ENCODE peak calls at places on chromosomes 5 and 9, in four cellular contexts. B is SK-N-SH, G is cardiac muscle cell, Y is neuronal stem cell. K is an unnamed sample.

GRCh38 chr5:1001406-1002270 is 7.0 kb upstream of the NKD2 start:
- DNase-seq in B (no peak), G (no peak), Y (no peak), K (peak)

GRCh38 chr5:160469156-160470144 is 47.8 kb downstream of the PTTG1 start:
- DNase-seq in B (no peak), G (no peak), Y (no peak), K (no peak)

GRCh38 chr5:33261747-33262146 is 179.0 kb upstream of the TARS1 start:
- DNase-seq in B (no peak), G (no peak), Y (no peak), K (no peak)

GRCh38 chr9:87516222-87516930 is 18.7 kb downstream of the DAPK1 start:
- DNase-seq in B (no peak), G (no peak), Y (no peak), K (peak)

GRCh38 chr5:140883927-140884697 is 2.2 kb downstream of the PCDHA13 start:
- DNase-seq in B (peak), G (no peak), Y (no peak), K (peak)

GRCh38 chr9:21830589-21830988 is 28.2 kb downstream of the MTAP start:
- DNase-seq in B (no peak), G (no peak), Y (no peak), K (no peak)

GRCh38 chr5:180052211-180052818 is 19.2 kb downstream of the RNF130 start:
- DNase-seq in B (no peak), G (no peak), Y (no peak), K (no peak)

GRCh38 chr9:122228906-122229837 is at the start of gene LHX6:
- DNase-seq in B (peak), G (no peak), Y (no peak), K (no peak)

GRCh38 chr5:159547466-159548195 is 217.3 kb upstream of the IL12B start:
- DNase-seq in B (no peak), G (no peak), Y (no peak), K (no peak)

GRCh38 chr9:133370680-133371079 is 5.2 kb downstream of the SURF4 start:
- DNase-seq in B (no peak), G (no peak), Y (no peak), K (no peak)

GRCh38 chr9:26210338-26210851 is 532.2 kb upstream of the TUSC1 start:
- DNase-seq in B (no peak), G (no peak), Y (no peak), K (no peak)

GRCh38 chr9:708182-708555 is 133.3 kb upstream of the DMRT1 start:
- DNase-seq in B (no peak), G (peak), Y (no peak), K (no peak)

GRCh38 chr9:12930906-12931305 is 156.1 kb downstream of the LURAP1L start:
- DNase-seq in B (peak), G (no peak), Y (no peak), K (no peak)

GRCh38 chr5:173396311-173396993 is 68.2 kb upstream of the STC2 start:
- DNase-seq in B (peak), G (peak), Y (no peak), K (no peak)

GRCh38 chr5:179772355-179772754 is 21.4 kb upstream of the LTC4S start:
- DNase-seq in B (no peak), G (no peak), Y (no peak), K (no peak)

GRCh38 chr5:28750236-28750635 is 1711.8 kb upstream of the CDH9 start:
- DNase-seq in B (no peak), G (no peak), Y (no peak), K (no peak)

GRCh38 chr5:53730938-53731337 is 170.5 kb downstream of the NDUFS4 start:
- DNase-seq in B (no peak), G (no peak), Y (no peak), K (no peak)

GRCh38 chr9:69857828-69858227 is 37.2 kb downstream of the CFAP95 start:
- DNase-seq in B (no peak), G (no peak), Y (no peak), K (no peak)

GRCh38 chr9:133371261-133371711 is 4.6 kb downstream of the SURF4 start:
- DNase-seq in B (no peak), G (no peak), Y (no peak), K (peak)

GRCh38 chr9:132125944-132126720 is 35.7 kb upstream of the NTNG2 start:
- DNase-seq in B (no peak), G (no peak), Y (no peak), K (no peak)

GRCh38 chr9:87551692-87552303 is 54.1 kb downstream of the DAPK1 start:
- DNase-seq in B (no peak), G (peak), Y (no peak), K (no peak)

GRCh38 chr5:82911902-82912301 is 165.3 kb downstream of the TMEM167A start:
- DNase-seq in B (no peak), G (no peak), Y (no peak), K (no peak)

GRCh38 chr5:149170292-149170691 is 29.0 kb downstream of the ABLIM3 start:
- DNase-seq in B (no peak), G (no peak), Y (no peak), K (no peak)

GRCh38 chr5:149175346-149176113 is 34.2 kb downstream of the ABLIM3 start:
- DNase-seq in B (no peak), G (no peak), Y (no peak), K (peak)

GRCh38 chr5:149172709-149173505 is 31.6 kb downstream of the ABLIM3 start:
- DNase-seq in B (no peak), G (no peak), Y (no peak), K (no peak)

GRCh38 chr5:149174847-149175234 is 33.5 kb downstream of the ABLIM3 start:
- DNase-seq in B (no peak), G (no peak), Y (no peak), K (no peak)

DNA sequence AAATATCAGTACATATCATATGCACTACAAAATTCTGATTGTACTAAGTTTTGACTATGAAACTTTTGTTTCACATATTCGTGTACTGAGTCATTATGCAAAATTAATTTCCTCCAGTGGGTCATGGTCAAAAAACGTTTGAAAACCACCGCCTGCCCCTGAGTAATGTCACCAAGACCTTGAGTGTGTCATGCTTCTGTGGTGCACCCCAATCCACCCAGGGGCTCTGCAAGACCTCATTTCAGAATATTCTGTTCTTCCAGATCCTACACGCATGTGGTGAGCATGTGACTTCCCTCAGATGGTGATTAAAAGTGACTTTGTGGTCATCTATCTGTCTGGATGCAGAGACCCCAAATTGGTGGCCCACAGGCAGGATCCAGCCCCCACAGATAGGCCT is 31.0 kb downstream of the ABLIM3 start:
- DNase-seq in B (no peak), G (no peak), Y (no peak), K (no peak)
- H3K27ac ChIP-seq in B (no peak), G (no peak), Y (no peak), K (no peak)

GRCh38 chr5:84085387-84086041 is 299.2 kb downstream of the EDIL3 start:
- DNase-seq in B (no peak), G (no peak), Y (no peak), K (no peak)

GRCh38 chr5:84086517-84086916 is 298.2 kb downstream of the EDIL3 start:
- DNase-seq in B (no peak), G (no peak), Y (no peak), K (no peak)

DNA sequence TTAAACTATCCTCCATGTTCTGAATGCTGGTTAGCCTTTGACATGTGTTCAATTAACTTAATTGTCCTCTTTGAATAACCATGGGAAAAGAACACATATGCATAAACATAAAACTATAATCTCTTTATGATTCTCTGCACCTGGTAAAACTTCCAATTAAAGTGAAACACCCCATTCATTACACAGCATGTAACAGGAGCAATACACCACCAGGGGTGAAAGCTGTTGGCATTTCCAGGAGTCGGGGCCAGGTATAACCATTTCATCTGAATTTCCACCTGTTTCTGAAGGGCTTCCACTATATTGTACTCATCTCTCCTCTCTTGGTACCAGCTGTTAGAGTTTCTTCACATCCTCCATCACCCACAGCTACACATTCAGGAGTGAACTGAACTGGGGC is 303.8 kb downstream of the EDIL3 start:
- DNase-seq in B (no peak), G (no peak), Y (no peak), K (no peak)
- H3K27ac ChIP-seq in B (no peak), G (no peak), Y (no peak), K (no peak)

GRCh38 chr5:10681605-10682428 is 79.2 kb downstream of the DAP start:
- DNase-seq in B (no peak), G (no peak), Y (no peak), K (no peak)

GRCh38 chr5:10678236-10678635 is 82.8 kb downstream of the DAP start:
- DNase-seq in B (no peak), G (no peak), Y (no peak), K (no peak)

GRCh38 chr5:10680876-10681481 is 80.1 kb downstream of the DAP start:
- DNase-seq in B (no peak), G (no peak), Y (no peak), K (no peak)

GRCh38 chr5:10677533-10677932 is 83.5 kb downstream of the DAP start:
- DNase-seq in B (no peak), G (no peak), Y (no peak), K (no peak)

DNA sequence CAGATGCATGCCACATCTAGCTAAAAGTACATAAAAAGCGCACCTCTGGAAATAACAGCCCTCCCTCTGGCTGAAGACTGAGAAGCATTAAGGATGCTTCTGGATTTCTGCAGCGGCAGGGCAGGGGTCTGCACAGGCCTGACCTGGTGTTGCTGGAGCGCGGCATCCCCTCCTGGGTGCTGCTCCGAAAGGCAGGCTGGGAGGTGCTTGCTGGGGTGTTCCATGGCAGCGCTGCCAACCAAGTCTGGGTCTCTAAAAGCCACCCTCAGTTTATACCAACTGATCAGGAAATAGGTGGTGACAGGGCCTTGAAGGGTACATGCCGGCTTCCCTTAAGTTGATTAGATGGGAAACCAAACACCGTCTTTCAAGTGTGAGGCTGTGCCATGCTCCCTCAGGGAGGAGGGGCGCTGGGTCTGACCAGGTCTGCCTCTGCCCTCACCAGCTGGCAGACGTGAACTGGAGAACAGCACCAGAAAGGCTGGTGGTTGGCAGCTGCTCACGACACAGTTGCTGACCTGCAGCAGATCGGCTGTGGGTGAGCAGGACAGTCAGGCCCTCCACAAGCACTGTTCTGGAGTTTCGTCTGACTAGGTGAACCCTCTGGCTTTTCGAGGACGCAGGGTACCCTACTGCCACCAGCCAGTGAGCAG is 81.6 kb downstream of the DAP start:
- DNase-seq in B (no peak), G (no peak), Y (no peak), K (no peak)
- H3K27ac ChIP-seq in B (no peak), G (no peak), Y (no peak), K (no peak)

GRCh38 chr9:116152390-116152789 is 1.2 kb upstream of the PAPPA start:
- DNase-seq in B (peak), G (peak), Y (no peak), K (no peak)
- H3K27ac ChIP-seq in B (peak), G (no peak), Y (no peak), K (no peak)

GRCh38 chr9:38032266-38032830 is 36.7 kb downstream of the SHB start:
- DNase-seq in B (no peak), G (no peak), Y (no peak), K (peak)
- H3K27ac ChIP-seq in B (no peak), G (no peak), Y (no peak), K (peak)

DNA sequence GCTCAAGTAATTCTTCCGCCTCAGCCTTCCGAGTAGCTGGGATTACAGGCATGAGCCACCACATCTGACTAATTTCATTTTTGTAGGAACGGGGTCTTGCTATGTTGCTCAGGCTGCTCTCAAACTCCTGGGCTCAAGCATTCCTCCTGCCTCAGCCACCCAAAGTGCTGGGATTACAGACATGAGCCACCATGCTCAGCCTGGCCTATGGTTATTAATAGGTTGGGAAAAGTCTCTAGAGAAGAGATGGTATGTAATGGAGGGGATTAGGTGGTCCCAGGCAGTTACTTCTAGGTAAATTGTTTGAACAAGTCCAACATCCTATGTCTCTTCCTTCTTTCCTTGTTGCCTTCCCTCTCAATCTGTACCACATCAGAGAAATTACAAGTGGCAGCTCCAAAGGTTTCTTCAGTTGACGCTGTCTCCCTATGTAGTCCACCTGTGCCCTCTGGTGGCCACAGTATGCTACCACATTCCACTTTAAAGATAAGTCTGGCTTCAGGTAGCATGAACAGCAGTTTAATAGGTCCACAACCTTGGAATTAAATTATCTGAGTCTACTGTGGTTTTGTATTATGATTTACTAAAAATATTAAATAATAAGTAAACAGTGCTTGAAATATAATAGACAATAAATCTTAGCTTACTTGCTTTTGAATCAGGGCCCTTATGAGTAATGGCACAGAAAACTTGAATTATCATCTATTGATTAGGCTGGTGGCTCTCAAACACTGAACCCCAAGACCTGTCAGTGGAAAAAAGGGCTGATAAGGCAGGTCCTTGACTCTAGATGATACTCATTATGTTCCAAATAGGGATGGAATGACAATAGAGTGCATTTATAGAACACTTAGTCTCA is 9.7 kb downstream of the TIGD6 start:
- DNase-seq in B (peak), G (peak), Y (peak), K (peak)
- H3K27ac ChIP-seq in B (no peak), G (no peak), Y (no peak), K (no peak)

K was measured in lower lobe of right lung.